ENCODE peak calls at places on chromosomes 11 and 22, in four cellular contexts. Q is hepatocyte, O is IMR-90, E is PC-3. V is an unnamed sample. For H3K4me1, the result is how much of the 10 kb centered on the place peaks cover.

GRCh38 chr22:20312396-20313191 is 7.3 kb downstream of the DGCR6L start:
- DNase-seq in O (no peak), E (no peak), Q (no peak), V (no peak)

GRCh38 chr11:47510231-47510630 is 42.7 kb downstream of the CELF1 start:
- DNase-seq in Q (no peak), O (peak), E (peak), V (no peak)

GRCh38 chr11:112368402-112368801 is 107.7 kb upstream of the PLET1 start:
- DNase-seq in E (peak), O (no peak), Q (peak), V (no peak)

GRCh38 chr22:42869463-42869862 is 12.4 kb upstream of the ARFGAP3 start:
- DNase-seq in O (no peak), E (no peak), Q (no peak), V (no peak)

GRCh38 chr11:20274031-20274430 is 89.5 kb upstream of the HTATIP2 start:
- DNase-seq in E (no peak), Q (no peak), O (no peak), V (no peak)

GRCh38 chr11:97445561-97445960 is 1055.7 kb downstream of the JRKL start:
- DNase-seq in Q (no peak), E (no peak), O (no peak), V (no peak)

GRCh38 chr11:71342951-71343827 is 90.8 kb upstream of the SHANK2 start:
- DNase-seq in O (peak), E (peak), Q (peak), V (no peak)

GRCh38 chr22:45170001-45170466 is 6.3 kb downstream of the NUP50 start:
- DNase-seq in E (peak), O (peak), Q (no peak), V (peak)

GRCh38 chr11:118881130-118881717 is 2.5 kb upstream of the CXCR5 start:
- DNase-seq in E (no peak), Q (no peak), O (peak), V (no peak)

GRCh38 chr11:118876261-118876660 is 7.4 kb upstream of the CXCR5 start:
- DNase-seq in O (no peak), E (no peak), Q (no peak), V (no peak)

GRCh38 chr11:118873804-118874203 is 9.9 kb upstream of the CXCR5 start:
- DNase-seq in Q (no peak), O (no peak), E (no peak), V (no peak)

GRCh38 chr11:118878187-118878586 is 5.5 kb upstream of the CXCR5 start:
- DNase-seq in O (no peak), Q (no peak), E (no peak), V (no peak)

DNA sequence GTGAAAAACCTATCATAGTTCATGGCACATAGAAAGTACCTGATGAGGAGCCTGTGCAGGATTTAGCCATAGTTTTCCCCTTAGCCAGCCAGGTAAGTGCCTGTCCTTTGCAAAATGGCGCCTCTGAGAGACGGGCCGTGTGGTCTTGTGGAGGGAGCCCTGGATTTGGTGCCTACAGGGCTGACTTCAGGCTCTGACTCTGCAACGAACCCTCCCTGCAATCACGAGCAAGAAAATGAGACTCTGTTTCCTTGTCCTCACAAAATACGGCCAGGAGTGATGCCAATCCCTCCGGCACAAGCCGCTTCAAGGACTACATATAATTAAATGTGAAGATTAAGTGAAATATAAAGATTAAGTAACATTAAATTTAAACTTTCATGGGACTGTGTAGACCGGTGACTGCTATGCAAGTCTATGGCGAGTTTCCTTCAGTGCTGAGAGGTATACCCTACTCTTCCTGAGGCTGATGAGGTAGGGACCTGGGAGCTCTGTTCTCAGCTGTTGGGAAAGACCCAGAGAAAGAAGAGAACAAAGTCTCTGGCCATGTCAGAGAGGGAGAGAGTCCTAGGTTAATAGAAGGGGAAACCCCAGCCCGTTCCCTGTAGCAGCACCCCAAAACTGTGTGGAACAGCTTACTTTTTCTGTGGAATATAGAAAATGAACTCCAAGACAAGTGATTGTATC is 6.1 kb upstream of the CXCR5 start:
- DNase-seq in O (no peak), Q (no peak), E (no peak), V (no peak)
- H2AFZ ChIP-seq in O (no peak), Q (no peak), E (no peak), V (no peak)

DNA sequence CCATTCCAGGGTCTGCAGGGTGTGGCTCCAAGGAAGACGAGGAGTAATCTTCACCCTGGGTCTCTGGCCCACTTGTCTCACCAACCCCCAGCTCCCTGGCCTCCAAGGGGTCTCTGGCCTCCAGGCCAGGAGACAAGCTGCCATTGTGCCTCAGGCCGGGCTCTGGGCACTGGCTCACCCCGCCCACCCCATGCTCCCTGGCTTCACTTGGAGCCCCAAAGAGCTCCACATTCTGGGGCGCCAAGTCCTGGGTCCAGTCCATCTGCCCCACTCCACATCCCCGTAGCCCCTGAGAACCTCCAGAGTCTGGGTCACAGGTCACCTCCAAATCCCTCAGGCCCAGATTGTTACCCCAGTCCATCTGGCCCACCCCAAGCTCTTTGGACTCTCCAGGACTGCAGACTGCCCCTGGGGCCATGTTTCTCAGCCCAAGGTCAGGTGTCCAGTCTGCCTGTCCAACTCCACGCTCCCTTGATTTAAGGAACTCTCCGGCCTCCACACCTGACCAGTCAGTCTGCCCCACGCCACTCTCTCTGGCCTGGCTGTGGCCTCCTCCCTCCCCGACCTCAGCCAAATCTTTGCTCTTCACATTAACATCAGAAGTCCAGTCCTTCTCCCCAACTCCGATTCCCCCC is 16.2 kb downstream of the TNKS1BP1 start:
- DNase-seq in O (no peak), E (no peak), Q (no peak), V (no peak)
- H3K4me1 ChIP-seq in O (half or more), E (half or more), Q (under half), V (half or more)

GRCh38 chr11:32892355-32893090 is at the start of gene QSER1:
- DNase-seq in E (peak), O (peak), Q (peak), V (peak)

GRCh38 chr11:32893947-32894827 is 1.6 kb downstream of the QSER1 start:
- DNase-seq in E (peak), Q (peak), O (peak), V (peak)

GRCh38 chr11:32897103-32897502 is 4.5 kb downstream of the QSER1 start:
- DNase-seq in E (no peak), Q (no peak), O (no peak), V (no peak)

GRCh38 chr11:32893091-32893946 is 708 bp downstream of the QSER1 start:
- DNase-seq in E (peak), Q (peak), O (peak), V (peak)

GRCh38 chr11:32895471-32895870 is 2.9 kb downstream of the QSER1 start:
- DNase-seq in E (no peak), O (no peak), Q (no peak), V (no peak)
- H2AFZ ChIP-seq in E (no peak), O (no peak), Q (no peak), V (no peak)

DNA sequence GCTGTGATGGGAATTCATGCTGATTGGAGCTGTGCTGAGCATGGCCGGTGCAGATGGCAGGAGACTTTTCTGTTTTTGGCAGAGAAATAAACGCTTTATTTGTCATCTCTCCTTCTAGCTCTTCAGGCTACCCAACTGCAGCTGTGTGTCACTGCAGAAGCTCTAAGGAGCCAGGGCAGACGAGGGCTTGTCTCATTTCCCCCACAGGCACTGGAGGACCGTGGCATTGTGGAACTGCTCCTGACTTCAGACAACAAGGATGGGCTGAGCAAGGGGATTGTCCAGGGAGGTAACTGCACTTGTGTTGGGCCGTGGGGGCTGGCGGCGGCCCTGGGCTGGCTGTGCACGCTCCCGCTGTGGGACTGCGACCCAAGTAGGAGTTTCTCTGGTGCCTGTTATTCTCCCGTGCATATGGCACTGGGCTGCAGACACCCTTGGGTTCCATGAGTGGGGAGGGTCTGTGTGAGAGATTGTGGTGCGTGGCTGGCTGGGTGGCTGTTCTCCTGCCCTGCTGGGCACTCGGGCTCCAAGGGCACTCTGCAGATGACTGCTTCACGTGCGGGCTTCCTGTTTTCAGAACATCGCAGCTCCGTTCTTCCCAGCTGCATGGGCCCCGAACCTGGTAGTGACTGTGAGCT is 27.2 kb downstream of the GLB1L2 start:
- DNase-seq in O (no peak), E (no peak), Q (no peak), V (no peak)
- H3K4me1 ChIP-seq in O (under half), E (under half), Q (under half), V (under half)

GRCh38 chr22:31629741-31630184 is 32.3 kb downstream of the PISD start:
- DNase-seq in E (no peak), Q (no peak), O (no peak), V (no peak)

GRCh38 chr22:31628969-31629723 is 32.9 kb downstream of the PISD start:
- DNase-seq in Q (no peak), E (no peak), O (no peak), V (no peak)

GRCh38 chr22:31630331-31631329 is 31.4 kb downstream of the PISD start:
- DNase-seq in O (peak), Q (peak), E (peak), V (peak)

GRCh38 chr22:31628362-31628761 is 33.7 kb downstream of the PISD start:
- DNase-seq in E (no peak), Q (no peak), O (no peak), V (no peak)

DNA sequence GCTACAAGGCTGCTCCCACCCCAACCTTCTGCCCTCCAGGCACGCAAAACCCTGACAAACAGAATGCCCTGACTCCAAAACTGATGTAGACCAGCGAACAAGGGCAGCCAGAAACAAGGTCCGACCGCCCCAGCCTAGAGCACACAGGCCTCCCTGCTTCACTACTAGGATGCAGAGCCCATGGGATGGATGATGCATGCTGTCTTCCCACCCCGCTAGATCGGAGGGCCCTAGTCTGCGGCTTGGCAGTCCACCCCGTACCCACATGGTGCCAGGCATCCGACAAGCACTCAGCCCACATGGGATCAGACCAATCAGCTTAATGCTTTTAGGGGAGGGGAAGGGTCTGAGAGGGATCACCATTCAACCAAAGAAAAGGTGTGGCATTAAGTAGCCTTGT is 30.6 kb downstream of the PISD start:
- DNase-seq in O (no peak), Q (no peak), E (no peak), V (no peak)
- H2AFZ ChIP-seq in O (peak), Q (no peak), E (no peak), V (peak)

GRCh38 chr22:35915477-35916013 is 113.1 kb downstream of the RBFOX2 start:
- DNase-seq in O (peak), E (peak), Q (no peak), V (peak)
- H3K4me1 ChIP-seq in O (under half), E (under half), Q (under half), V (under half)